ENCODE peak calls at places on chromosomes 7 and 10, in eight cellular contexts. A, I, S, Z, L, B, E and Y are unnamed samples.

GRCh38 chr10:129031233-129032150 is 435.5 kb upstream of the MGMT start:
- DNase-seq in A (peak; percentile 82), I (peak; percentile 46), S (peak; percentile 25), Z (peak; percentile 57), L (no peak), B (peak; percentile 26), E (no peak), Y (peak; percentile 0)

GRCh38 chr7:154579711-154580110 is 423.2 kb downstream of the PAXIP1 start:
- DNase-seq in A (no peak), I (no peak), S (no peak), Z (no peak), L (no peak), B (no peak), E (no peak), Y (no peak)

GRCh38 chr10:3828404-3829192 is 43.6 kb upstream of the KLF6 start:
- DNase-seq in A (no peak), I (no peak), S (no peak), Z (no peak), L (no peak), B (no peak), E (no peak), Y (no peak)

GRCh38 chr7:67105382-67105781 is 108.7 kb downstream of the TYW1 start:
- DNase-seq in A (no peak), I (no peak), S (no peak), Z (no peak), L (no peak), B (no peak), E (peak; percentile 35), Y (no peak)

GRCh38 chr10:133313192-133313591 is 4.5 kb downstream of the ZNF511 start:
- DNase-seq in A (no peak), I (no peak), S (no peak), Z (no peak), L (peak; percentile 14), B (no peak), E (no peak), Y (no peak)

GRCh38 chr10:124142960-124143359 is 49.6 kb upstream of the CHST15 start:
- DNase-seq in A (no peak), I (no peak), S (no peak), Z (no peak), L (no peak), B (no peak), E (no peak), Y (no peak)

GRCh38 chr10:76251773-76252617 is 820.6 kb downstream of the LRMDA start:
- DNase-seq in A (no peak), I (no peak), S (no peak), Z (no peak), L (no peak), B (no peak), E (peak; percentile 64), Y (no peak)

GRCh38 chr7:107394301-107394700 is 75.6 kb upstream of the GPR22 start:
- DNase-seq in A (no peak), I (no peak), S (no peak), Z (no peak), L (no peak), B (no peak), E (peak; percentile 58), Y (no peak)

GRCh38 chr10:91434041-91434440 is 23.9 kb downstream of the HECTD2 start:
- DNase-seq in A (no peak), I (no peak), S (no peak), Z (no peak), L (no peak), B (no peak), E (no peak), Y (no peak)

DNA sequence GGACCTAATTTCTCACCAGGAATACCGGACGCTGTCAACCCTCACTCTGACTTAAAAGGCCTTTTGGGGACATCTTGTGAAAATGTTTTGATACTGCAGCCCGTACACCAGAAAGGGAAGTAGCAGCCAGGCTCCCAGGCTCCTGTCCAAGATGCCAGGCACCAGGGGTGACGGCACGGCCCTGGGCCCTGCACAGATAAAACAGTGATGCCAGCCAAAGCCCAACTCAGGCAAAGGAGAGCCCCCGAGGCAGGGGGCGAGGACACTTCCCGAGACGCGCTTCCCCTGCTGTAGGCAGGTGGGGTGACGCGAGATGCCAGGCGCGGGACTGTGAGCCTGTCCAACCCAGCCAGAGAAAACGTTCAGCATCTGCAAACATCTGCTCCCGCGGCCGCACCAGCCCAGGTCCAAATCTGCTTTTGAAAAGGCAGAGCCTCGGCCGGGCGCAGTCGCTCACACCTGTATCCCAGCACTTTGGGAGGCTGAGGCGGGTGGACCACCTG is 15.7 kb downstream of the ZFAND2A start:
- DNase-seq in A (no peak), I (peak; percentile 50), S (no peak), Z (peak; percentile 50), L (no peak), B (no peak), E (no peak), Y (no peak)
- TF ChIP-seq CTCF in A (peak; percentile 28), I (peak; percentile 81), S (no peak), Z (peak; percentile 59), L (peak; percentile 47), B (no peak), E (peak; percentile 34), Y (peak; percentile 27)

DNA sequence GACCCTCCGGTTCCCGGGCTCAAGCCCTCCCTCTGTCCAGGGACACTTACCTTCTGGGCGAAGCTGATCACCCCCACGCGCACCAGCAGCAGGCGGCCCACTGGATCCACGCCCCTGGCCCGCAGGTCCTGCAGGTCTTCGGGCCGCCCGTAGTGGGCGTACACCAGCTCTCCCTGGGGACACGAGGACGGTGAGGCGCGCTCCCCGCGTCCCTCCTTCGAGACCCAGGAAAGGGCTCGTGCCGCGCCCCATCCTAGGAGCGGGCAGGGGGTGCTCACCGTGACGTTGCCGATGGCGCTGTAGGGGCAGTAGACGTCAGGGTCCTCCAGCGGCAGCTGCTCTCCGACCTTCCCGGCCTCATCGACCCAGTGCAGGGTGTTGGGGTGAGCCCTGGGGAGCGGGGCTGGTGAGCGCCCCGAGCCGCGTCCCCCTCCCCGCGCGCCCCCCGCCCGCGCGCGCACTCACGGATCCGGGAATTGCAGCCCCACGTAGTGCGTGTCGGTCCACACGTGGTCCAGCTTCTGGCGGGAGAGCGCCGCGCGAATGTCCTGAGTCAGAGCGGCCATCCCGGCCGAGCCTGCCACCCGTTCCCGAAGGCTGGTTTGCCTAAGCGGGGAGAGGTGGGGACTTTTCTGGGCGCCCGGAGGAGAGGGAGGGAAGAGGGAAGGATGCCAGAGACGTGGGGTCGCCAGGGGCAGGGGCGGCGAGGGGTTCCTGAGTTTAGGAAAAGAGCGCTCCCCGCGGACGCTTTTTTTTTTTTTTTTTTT is 8.2 kb downstream of the TFR2 start:
- DNase-seq in A (peak; percentile 65), I (no peak), S (peak; percentile 73), Z (no peak), L (no peak), B (peak; percentile 60), E (no peak), Y (no peak)
- TF ChIP-seq CTCF in A (peak; percentile 59), I (peak; percentile 22), S (peak; percentile 68), Z (peak; percentile 29), L (peak; percentile 40), B (peak; percentile 17), E (peak; percentile 50), Y (peak; percentile 36)

DNA sequence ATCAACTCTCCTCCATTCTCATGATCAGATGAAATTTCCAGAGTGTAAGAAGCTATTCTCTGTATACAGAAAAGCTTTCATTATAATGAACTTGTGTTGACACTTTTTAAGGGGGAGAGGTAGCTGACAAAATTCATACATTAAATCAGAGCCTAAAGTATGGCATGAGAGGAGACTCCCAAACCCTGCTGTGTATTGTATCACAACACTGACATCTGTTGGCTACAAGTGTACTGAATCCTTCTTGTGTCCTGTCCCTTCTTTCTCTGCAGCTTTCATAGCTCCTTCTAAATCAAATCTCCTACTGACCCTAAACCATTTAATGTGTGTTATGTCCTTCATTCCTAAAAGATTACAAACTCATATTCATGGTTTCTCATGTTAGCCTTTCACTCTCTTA is 70.9 kb downstream of the GCC1 start:
- DNase-seq in A (no peak), I (peak; percentile 28), S (no peak), Z (no peak), L (no peak), B (peak; percentile 13), E (peak; percentile 5), Y (no peak)
- TF ChIP-seq CTCF in A (peak; percentile 52), I (peak; percentile 88), S (peak; percentile 42), Z (peak; percentile 59), L (peak; percentile 57), B (no peak), E (peak; percentile 48), Y (peak; percentile 35)

DNA sequence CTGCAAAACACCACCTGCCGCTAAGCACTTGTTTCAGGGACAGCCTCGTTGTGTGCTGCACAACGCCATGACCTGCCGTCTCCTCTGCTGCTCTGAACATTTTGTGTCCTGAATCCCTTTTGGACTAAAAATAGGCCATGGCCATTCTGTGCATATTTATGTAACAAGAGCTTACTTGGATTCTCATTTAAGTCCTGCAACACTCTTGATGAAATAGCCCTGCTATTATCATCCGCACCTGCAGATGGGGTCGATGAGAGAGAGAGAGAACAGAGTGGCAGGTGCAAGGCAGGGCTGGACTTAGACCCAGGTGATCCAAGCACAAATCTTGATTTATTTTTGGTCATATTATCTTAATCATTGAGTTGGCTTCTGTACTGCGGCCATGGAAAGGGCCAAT is 121.2 kb upstream of the PRKCQ start:
- DNase-seq in A (peak; percentile 52), I (no peak), S (no peak), Z (no peak), L (no peak), B (peak; percentile 52), E (no peak), Y (no peak)
- TF ChIP-seq CTCF in A (peak; percentile 61), I (peak; percentile 15), S (peak; percentile 44), Z (no peak), L (peak; percentile 24), B (no peak), E (no peak), Y (no peak)

GRCh38 chr7:135510603-135511183 is 791 bp upstream of the CNOT4 start:
- DNase-seq in A (peak; percentile 32), I (no peak), S (no peak), Z (no peak), L (no peak), B (no peak), E (no peak), Y (no peak)
- TF ChIP-seq CTCF in A (no peak), I (peak; percentile 22), S (no peak), Z (peak; percentile 19), L (no peak), B (no peak), E (peak; percentile 28), Y (peak; percentile 30)

GRCh38 chr10:92816106-92816505 is 32.2 kb upstream of the EXOC6 start:
- DNase-seq in A (no peak), I (no peak), S (no peak), Z (no peak), L (no peak), B (no peak), E (peak; percentile 32), Y (peak; percentile 71)
- TF ChIP-seq CTCF in A (no peak), I (no peak), S (no peak), Z (peak; percentile 19), L (no peak), B (no peak), E (no peak), Y (no peak)

DNA sequence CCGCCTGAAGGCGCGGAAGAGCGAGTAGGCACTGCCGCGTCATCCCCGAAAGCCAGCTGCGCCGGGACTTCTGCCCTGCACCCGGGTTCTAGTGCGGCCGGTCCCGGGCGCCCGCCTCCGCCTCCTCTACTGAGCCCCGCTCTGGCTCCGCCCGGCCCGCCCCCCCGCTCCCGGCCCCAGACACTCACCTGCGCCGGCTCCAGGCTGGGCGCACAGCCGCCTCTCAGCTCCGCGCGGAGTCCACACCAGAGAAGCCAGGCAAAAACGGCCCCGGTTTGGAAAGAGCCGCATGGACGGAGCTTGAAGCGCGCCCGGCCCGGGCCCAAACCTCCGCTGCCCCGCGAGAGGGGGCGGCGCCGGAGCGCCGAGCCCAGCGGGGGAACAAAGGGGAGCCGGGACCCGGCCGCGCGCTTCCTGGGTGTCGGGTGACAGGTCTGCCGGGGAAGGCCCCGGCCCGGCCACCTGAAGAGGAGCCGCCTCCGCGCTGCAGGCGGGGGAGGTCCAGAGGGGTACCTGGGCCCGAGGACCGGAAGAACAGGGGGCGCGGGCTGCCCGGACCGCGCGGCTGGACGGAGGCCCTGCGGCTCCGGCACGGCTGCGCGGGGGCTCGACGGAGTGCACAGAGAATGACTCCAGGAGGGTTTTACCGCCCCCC is 168.2 kb downstream of the NRF1 start:
- DNase-seq in A (no peak), I (peak; percentile 27), S (no peak), Z (no peak), L (no peak), B (peak; percentile 88), E (no peak), Y (no peak)
- TF ChIP-seq CTCF in A (no peak), I (no peak), S (no peak), Z (no peak), L (peak; percentile 0), B (no peak), E (no peak), Y (no peak)